ENCODE peak calls at places on chromosomes 12 and 14, in four cellular contexts. One of them, this sample, is unnamed.

GRCh38 chr12:50070314-50071060 is 13.1 kb downstream of the ASIC1 start:
- DNase-seq in tibial artery: peak
- DNase-seq in WERI-Rb-1: peak
- DNase-seq in neural progenitor cell: peak
- DNase-seq in this sample: peak

GRCh38 chr14:75437201-75438143 is 9.7 kb downstream of the JDP2 start:
- DNase-seq in tibial artery: no peak
- DNase-seq in WERI-Rb-1: no peak
- DNase-seq in neural progenitor cell: no peak
- DNase-seq in this sample: no peak

GRCh38 chr12:2666411-2666810 is 128.4 kb upstream of the FKBP4 start:
- DNase-seq in WERI-Rb-1: no peak
- DNase-seq in neural progenitor cell: no peak
- DNase-seq in tibial artery: no peak
- DNase-seq in this sample: no peak

GRCh38 chr12:132724506-132725220 is 14.0 kb downstream of the PGAM5 start:
- DNase-seq in neural progenitor cell: no peak
- DNase-seq in tibial artery: no peak
- DNase-seq in WERI-Rb-1: peak
- DNase-seq in this sample: no peak

GRCh38 chr12:52952082-52952801 is 3.3 kb downstream of the KRT18 start:
- DNase-seq in neural progenitor cell: no peak
- DNase-seq in tibial artery: no peak
- DNase-seq in WERI-Rb-1: no peak
- DNase-seq in this sample: peak

GRCh38 chr12:90954921-90955320 is at the start of gene CCER1:
- DNase-seq in tibial artery: no peak
- DNase-seq in neural progenitor cell: no peak
- DNase-seq in WERI-Rb-1: no peak
- DNase-seq in this sample: no peak

GRCh38 chr12:6277982-6278438 is 32.5 kb upstream of the PLEKHG6 start:
- DNase-seq in WERI-Rb-1: no peak
- DNase-seq in tibial artery: no peak
- DNase-seq in neural progenitor cell: no peak
- DNase-seq in this sample: peak

GRCh38 chr14:89915114-89915878 is 39.2 kb downstream of the EFCAB11 start:
- DNase-seq in tibial artery: peak
- DNase-seq in WERI-Rb-1: peak
- DNase-seq in neural progenitor cell: peak
- DNase-seq in this sample: no peak

GRCh38 chr12:23949212-23950010 is at the start of gene SOX5:
- DNase-seq in tibial artery: peak
- DNase-seq in WERI-Rb-1: peak
- DNase-seq in neural progenitor cell: peak
- DNase-seq in this sample: peak

GRCh38 chr14:42229294-42229693 is 622.6 kb downstream of the LRFN5 start:
- DNase-seq in neural progenitor cell: no peak
- DNase-seq in tibial artery: no peak
- DNase-seq in WERI-Rb-1: no peak
- DNase-seq in this sample: no peak

DNA sequence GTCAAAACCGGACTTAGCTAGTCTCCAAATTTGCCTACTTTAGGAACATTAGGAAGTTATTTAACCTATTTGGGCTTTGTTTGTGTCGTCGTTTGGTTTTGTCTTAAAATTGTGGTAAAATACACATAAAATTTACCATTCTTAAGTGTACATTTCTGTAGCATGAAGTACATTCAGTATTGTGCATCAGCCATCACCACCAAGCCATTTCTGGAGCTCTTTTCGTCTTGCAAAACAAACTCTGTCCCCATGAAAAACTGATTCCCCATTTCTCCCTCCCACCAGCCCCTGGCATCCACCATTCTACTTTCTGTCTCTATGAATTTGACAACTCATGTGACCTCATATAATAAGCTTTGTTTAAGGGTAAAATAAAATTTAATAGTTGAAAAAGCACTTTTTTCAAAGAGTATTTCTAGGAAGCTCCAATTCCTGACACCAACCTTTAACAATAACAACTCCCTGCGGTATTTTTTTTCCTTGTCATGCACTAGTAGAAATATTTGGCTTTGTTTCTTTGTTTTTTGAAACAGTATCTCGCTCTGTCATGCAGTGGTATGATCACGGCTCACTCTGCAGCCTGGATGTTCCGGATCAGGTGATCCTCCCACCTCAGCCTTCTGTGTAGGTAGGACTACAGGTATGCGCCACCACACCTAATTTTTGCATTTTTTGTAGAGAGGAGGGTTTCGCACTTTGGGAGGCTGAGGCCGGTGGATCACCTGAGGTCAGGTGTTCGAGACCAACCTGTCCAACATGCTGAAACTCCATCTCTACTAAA is 3.6 kb upstream of the UBC start:
- DNase-seq in tibial artery: no peak
- DNase-seq in WERI-Rb-1: no peak
- DNase-seq in neural progenitor cell: no peak
- DNase-seq in this sample: no peak
- H3K4me3 ChIP-seq in tibial artery: peak
- H3K4me3 ChIP-seq in WERI-Rb-1: peak
- H3K4me3 ChIP-seq in neural progenitor cell: peak
- H3K4me3 ChIP-seq in this sample: peak

GRCh38 chr12:88903333-88903732 is 323.1 kb upstream of the KITLG start:
- DNase-seq in neural progenitor cell: no peak
- DNase-seq in WERI-Rb-1: no peak
- DNase-seq in tibial artery: no peak
- DNase-seq in this sample: no peak

GRCh38 chr12:88909510-88909909 is 329.2 kb upstream of the KITLG start:
- DNase-seq in WERI-Rb-1: no peak
- DNase-seq in neural progenitor cell: no peak
- DNase-seq in tibial artery: no peak
- DNase-seq in this sample: no peak

GRCh38 chr12:88904705-88905104 is 324.4 kb upstream of the KITLG start:
- DNase-seq in tibial artery: no peak
- DNase-seq in WERI-Rb-1: no peak
- DNase-seq in neural progenitor cell: no peak
- DNase-seq in this sample: no peak

GRCh38 chr12:88908345-88908744 is 328.1 kb upstream of the KITLG start:
- DNase-seq in WERI-Rb-1: no peak
- DNase-seq in tibial artery: no peak
- DNase-seq in neural progenitor cell: no peak
- DNase-seq in this sample: no peak
- H3K4me3 ChIP-seq in WERI-Rb-1: no peak
- H3K4me3 ChIP-seq in tibial artery: no peak
- H3K4me3 ChIP-seq in neural progenitor cell: no peak
- H3K4me3 ChIP-seq in this sample: no peak

DNA sequence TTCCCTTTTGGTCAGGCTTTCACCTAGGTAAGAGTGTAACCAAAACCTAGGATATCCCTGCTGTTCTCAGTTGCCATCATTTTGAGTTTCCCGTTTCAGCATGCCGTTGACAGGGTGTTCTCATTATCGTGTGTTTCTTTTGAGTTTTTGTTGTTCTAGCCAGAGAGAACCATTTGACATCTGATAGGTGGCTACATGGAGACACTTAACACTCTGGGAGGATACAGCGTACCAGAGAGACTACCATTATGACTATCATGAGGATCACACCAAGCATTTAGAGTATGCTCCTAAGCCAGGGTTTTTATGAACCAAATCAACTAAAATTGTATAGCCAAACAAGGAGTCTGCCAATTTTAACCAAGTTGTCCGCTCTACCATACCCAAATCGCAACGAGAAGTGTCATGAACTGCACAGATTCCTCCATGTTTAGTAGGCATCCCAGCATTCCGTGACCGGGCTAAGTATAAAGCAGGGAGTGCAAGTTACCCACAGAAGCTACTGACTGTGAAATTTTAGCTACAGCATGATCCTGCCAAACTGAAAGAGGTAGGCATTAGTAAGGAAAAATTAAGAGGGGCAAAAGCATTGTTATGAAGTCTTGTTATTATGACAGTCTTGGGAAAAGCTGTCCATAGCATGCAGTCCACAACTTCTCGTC is 48.8 kb downstream of the MARK3 start:
- DNase-seq in WERI-Rb-1: no peak
- DNase-seq in neural progenitor cell: no peak
- DNase-seq in tibial artery: no peak
- DNase-seq in this sample: no peak
- H3K4me3 ChIP-seq in WERI-Rb-1: no peak
- H3K4me3 ChIP-seq in neural progenitor cell: no peak
- H3K4me3 ChIP-seq in tibial artery: no peak
- H3K4me3 ChIP-seq in this sample: no peak

GRCh38 chr12:102696045-102696444 is 215.7 kb upstream of the IGF1 start:
- DNase-seq in WERI-Rb-1: no peak
- DNase-seq in tibial artery: no peak
- DNase-seq in neural progenitor cell: no peak
- DNase-seq in this sample: no peak
- H3K4me3 ChIP-seq in WERI-Rb-1: no peak
- H3K4me3 ChIP-seq in tibial artery: no peak
- H3K4me3 ChIP-seq in neural progenitor cell: no peak
- H3K4me3 ChIP-seq in this sample: no peak

GRCh38 chr12:28369483-28369882 is 179.2 kb downstream of the CCDC91 start:
- DNase-seq in neural progenitor cell: no peak
- DNase-seq in tibial artery: no peak
- DNase-seq in WERI-Rb-1: no peak
- DNase-seq in this sample: no peak
- H3K4me3 ChIP-seq in neural progenitor cell: no peak
- H3K4me3 ChIP-seq in tibial artery: no peak
- H3K4me3 ChIP-seq in WERI-Rb-1: no peak
- H3K4me3 ChIP-seq in this sample: no peak

GRCh38 chr12:110739894-110740293 is 2.8 kb downstream of the PPP1CC start:
- DNase-seq in WERI-Rb-1: no peak
- DNase-seq in neural progenitor cell: no peak
- DNase-seq in tibial artery: no peak
- DNase-seq in this sample: no peak
- H3K4me3 ChIP-seq in WERI-Rb-1: no peak
- H3K4me3 ChIP-seq in neural progenitor cell: peak
- H3K4me3 ChIP-seq in tibial artery: peak
- H3K4me3 ChIP-seq in this sample: peak

GRCh38 chr12:42396473-42397259 is 70.7 kb downstream of the PPHLN1 start:
- DNase-seq in WERI-Rb-1: no peak
- DNase-seq in tibial artery: no peak
- DNase-seq in neural progenitor cell: no peak
- DNase-seq in this sample: no peak

DNA sequence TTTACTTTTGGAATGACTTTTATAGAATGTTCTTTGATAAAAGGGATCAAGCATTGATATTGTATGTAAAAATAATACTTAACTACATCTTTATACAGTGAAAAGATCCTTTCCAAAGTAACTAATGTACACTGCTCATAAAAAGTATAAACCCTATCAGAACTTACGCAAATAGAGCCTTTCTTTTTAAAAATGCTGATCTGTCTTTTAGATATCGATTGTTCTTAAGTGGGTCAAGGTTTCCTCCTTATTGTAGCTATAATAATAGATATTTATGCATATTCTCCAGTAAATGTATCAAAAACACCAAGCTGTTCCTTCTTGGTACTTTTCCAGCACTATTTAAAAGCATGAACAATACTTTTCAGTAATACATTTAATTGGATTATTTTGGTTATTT is 68.5 kb downstream of the PPHLN1 start:
- DNase-seq in WERI-Rb-1: no peak
- DNase-seq in neural progenitor cell: no peak
- DNase-seq in tibial artery: no peak
- DNase-seq in this sample: no peak
- H3K4me3 ChIP-seq in WERI-Rb-1: no peak
- H3K4me3 ChIP-seq in neural progenitor cell: no peak
- H3K4me3 ChIP-seq in tibial artery: no peak
- H3K4me3 ChIP-seq in this sample: no peak

GRCh38 chr12:47394070-47394469 is 311.8 kb downstream of the RPAP3 start:
- DNase-seq in tibial artery: no peak
- DNase-seq in WERI-Rb-1: no peak
- DNase-seq in neural progenitor cell: no peak
- DNase-seq in this sample: no peak

GRCh38 chr12:47400251-47400650 is 305.6 kb downstream of the RPAP3 start:
- DNase-seq in WERI-Rb-1: no peak
- DNase-seq in tibial artery: no peak
- DNase-seq in neural progenitor cell: no peak
- DNase-seq in this sample: no peak

GRCh38 chr12:47397664-47398281 is 308.1 kb downstream of the RPAP3 start:
- DNase-seq in neural progenitor cell: peak
- DNase-seq in tibial artery: no peak
- DNase-seq in WERI-Rb-1: no peak
- DNase-seq in this sample: no peak

GRCh38 chr12:47393403-47393790 is 312.4 kb downstream of the RPAP3 start:
- DNase-seq in neural progenitor cell: no peak
- DNase-seq in WERI-Rb-1: no peak
- DNase-seq in tibial artery: no peak
- DNase-seq in this sample: no peak

GRCh38 chr12:47396902-47397663 is 308.7 kb downstream of the RPAP3 start:
- DNase-seq in tibial artery: no peak
- DNase-seq in neural progenitor cell: no peak
- DNase-seq in WERI-Rb-1: no peak
- DNase-seq in this sample: no peak
- H3K4me3 ChIP-seq in tibial artery: no peak
- H3K4me3 ChIP-seq in neural progenitor cell: no peak
- H3K4me3 ChIP-seq in WERI-Rb-1: no peak
- H3K4me3 ChIP-seq in this sample: no peak

This sample was measured in lower lobe of right lung.